ENCODE peak calls at places on chromosomes 2 and 18, in seven cellular contexts. P, V, R, H, A, F and W are unnamed samples.

GRCh38 chr2:181807526-181807925 is 84.0 kb upstream of the ITPRID2 start:
- DNase-seq in P (no peak), V (no peak), R (no peak), H (no peak), A (no peak), F (no peak), W (no peak)

GRCh38 chr2:63047534-63048281 is 2.9 kb upstream of the OTX1 start:
- DNase-seq in P (no peak), V (no peak), R (no peak), H (no peak), A (no peak), F (no peak), W (no peak)

GRCh38 chr2:79039944-79040343 is 14.4 kb downstream of the REG3G start:
- DNase-seq in P (no peak), V (no peak), R (no peak), H (no peak), A (no peak), F (no peak), W (no peak)

GRCh38 chr2:139600166-139600565 is 820.0 kb upstream of the NXPH2 start:
- DNase-seq in P (no peak), V (no peak), R (no peak), H (no peak), A (no peak), F (peak), W (no peak)

GRCh38 chr2:173854840-173855239 is 110.3 kb downstream of the SP3 start:
- DNase-seq in P (peak), V (no peak), R (no peak), H (peak), A (peak), F (peak), W (no peak)

GRCh38 chr2:200081221-200081620 is 125.8 kb downstream of the MAIP1 start:
- DNase-seq in P (no peak), V (no peak), R (no peak), H (no peak), A (no peak), F (no peak), W (peak)

GRCh38 chr18:73724908-73725307 is 422.7 kb downstream of the FBXO15 start:
- DNase-seq in P (no peak), V (no peak), R (no peak), H (no peak), A (peak), F (peak), W (no peak)

GRCh38 chr2:151945186-151945585 is 117.0 kb upstream of the ARL5A start:
- DNase-seq in P (no peak), V (no peak), R (no peak), H (no peak), A (no peak), F (no peak), W (no peak)

GRCh38 chr2:183063083-183063482 is 15.5 kb upstream of the DUSP19 start:
- DNase-seq in P (peak), V (no peak), R (no peak), H (peak), A (peak), F (no peak), W (no peak)

GRCh38 chr2:219664958-219665357 is 37.5 kb downstream of the SLC4A3 start:
- DNase-seq in P (peak), V (no peak), R (no peak), H (no peak), A (no peak), F (peak), W (no peak)

GRCh38 chr2:239137165-239137889 is 263.5 kb downstream of the HDAC4 start:
- DNase-seq in P (no peak), V (no peak), R (no peak), H (no peak), A (no peak), F (no peak), W (no peak)

GRCh38 chr2:9693138-9693520 is 62.3 kb upstream of the YWHAQ start:
- DNase-seq in P (peak), V (no peak), R (no peak), H (peak), A (peak), F (no peak), W (no peak)

GRCh38 chr2:100783986-100784385 is 36.0 kb upstream of the NPAS2 start:
- DNase-seq in P (no peak), V (no peak), R (no peak), H (no peak), A (no peak), F (no peak), W (no peak)

GRCh38 chr18:74139888-74140287 is 7.7 kb downstream of the FBXO15 start:
- DNase-seq in P (peak), V (no peak), R (no peak), H (peak), A (peak), F (no peak), W (no peak)

GRCh38 chr2:212021947-212022346 is 516.7 kb downstream of the ERBB4 start:
- DNase-seq in P (peak), V (no peak), R (no peak), H (peak), A (peak), F (no peak), W (no peak)

GRCh38 chr2:180033993-180034894 is 27.1 kb upstream of the CWC22 start:
- DNase-seq in P (peak), V (no peak), R (no peak), H (peak), A (peak), F (peak), W (peak)